ENCODE peak calls at places on chromosomes 12 and 14, in ten cellular contexts. O is upper lobe of left lung, R is IMR-90, K is body of pancreas, H is HepG2, F is HCT116, Y is K562, W is heart left ventricle, A is A549, D is gastrocnemius medialis. N is an unnamed sample.

GRCh38 chr14:59282366-59282765 is 93.9 kb downstream of the DAAM1 start:
- ATAC-seq in O (no peak), R (peak; percentile 40), K (no peak), H (no peak), F (no peak), Y (no peak), W (no peak), A (peak; percentile 22), D (no peak), N (peak; percentile 6)

GRCh38 chr14:22561661-22562579 is 27.1 kb downstream of the DAD1 start:
- ATAC-seq in O (peak; percentile 70), R (no peak), K (no peak), H (peak; percentile 24), F (no peak), Y (peak; percentile 65), W (peak; percentile 23), A (no peak), D (no peak), N (no peak)

GRCh38 chr12:126033746-126034145 is 968.5 kb downstream of the AACS start:
- ATAC-seq in O (no peak), R (no peak), K (no peak), H (peak; percentile 79), F (no peak), Y (no peak), W (no peak), A (no peak), D (no peak), N (no peak)

GRCh38 chr12:12804432-12804886 is 8.7 kb upstream of the DDX47 start:
- ATAC-seq in O (peak; percentile 47), R (peak; percentile 79), K (no peak), H (peak; percentile 58), F (peak; percentile 63), Y (no peak), W (no peak), A (peak; percentile 70), D (no peak), N (no peak)

GRCh38 chr12:88084210-88084609 is 55.0 kb upstream of the C12orf50 start:
- ATAC-seq in O (no peak), R (no peak), K (no peak), H (no peak), F (no peak), Y (no peak), W (no peak), A (no peak), D (no peak), N (no peak)

GRCh38 chr14:36820111-36820709 is 158.6 kb downstream of the PAX9 start:
- ATAC-seq in O (no peak), R (no peak), K (no peak), H (no peak), F (no peak), Y (no peak), W (no peak), A (no peak), D (no peak), N (no peak)

GRCh38 chr12:643478-644292 is 19.6 kb downstream of the NINJ2 start:
- ATAC-seq in O (no peak), R (no peak), K (no peak), H (no peak), F (no peak), Y (peak; percentile 10), W (no peak), A (no peak), D (no peak), N (peak; percentile 1)

GRCh38 chr14:51996148-51996746 is 6.9 kb downstream of the RTRAF start:
- ATAC-seq in O (no peak), R (peak; percentile 33), K (peak; percentile 42), H (no peak), F (no peak), Y (no peak), W (no peak), A (no peak), D (no peak), N (no peak)

GRCh38 chr12:14403293-14403692 is 37.8 kb downstream of the ATF7IP start:
- ATAC-seq in O (no peak), R (peak; percentile 52), K (peak; percentile 10), H (no peak), F (no peak), Y (peak; percentile 44), W (no peak), A (no peak), D (no peak), N (no peak)

GRCh38 chr12:30358113-30358512 is 337.6 kb downstream of the IPO8 start:
- ATAC-seq in O (no peak), R (no peak), K (no peak), H (no peak), F (no peak), Y (no peak), W (peak; percentile 87), A (no peak), D (no peak), N (peak; percentile 28)

GRCh38 chr12:14573118-14573517 is 5.4 kb upstream of the PLBD1 start:
- ATAC-seq in O (no peak), R (no peak), K (no peak), H (no peak), F (no peak), Y (no peak), W (peak; percentile 69), A (no peak), D (no peak), N (no peak)

GRCh38 chr12:105454688-105455087 is 124.2 kb downstream of the C12orf75 start:
- ATAC-seq in O (no peak), R (no peak), K (no peak), H (no peak), F (no peak), Y (no peak), W (no peak), A (no peak), D (no peak), N (no peak)

GRCh38 chr12:105451211-105451610 is 120.7 kb downstream of the C12orf75 start:
- ATAC-seq in O (no peak), R (peak; percentile 68), K (no peak), H (no peak), F (no peak), Y (no peak), W (no peak), A (no peak), D (peak; percentile 24), N (no peak)

GRCh38 chr12:105449406-105449805 is 118.9 kb downstream of the C12orf75 start:
- ATAC-seq in O (no peak), R (no peak), K (no peak), H (no peak), F (no peak), Y (no peak), W (no peak), A (no peak), D (no peak), N (no peak)

GRCh38 chr12:105453306-105453705 is 122.8 kb downstream of the C12orf75 start:
- ATAC-seq in O (no peak), R (no peak), K (no peak), H (no peak), F (no peak), Y (no peak), W (no peak), A (no peak), D (no peak), N (no peak)

GRCh38 chr12:105451798-105452197 is 121.3 kb downstream of the C12orf75 start:
- ATAC-seq in O (no peak), R (no peak), K (no peak), H (no peak), F (no peak), Y (no peak), W (no peak), A (no peak), D (peak; percentile 46), N (no peak)
- TF ChIP-seq POLR2A in O (no peak), R (no peak), K (no peak), H (no peak), F (no peak), Y (no peak), W (no peak), A (no peak), D (no peak), N (no peak)

GRCh38 chr14:70658899-70659298 is 17.2 kb downstream of the TTC9 start:
- ATAC-seq in O (no peak), R (no peak), K (no peak), H (no peak), F (no peak), Y (no peak), W (no peak), A (no peak), D (no peak), N (no peak)

GRCh38 chr14:70662080-70662479 is 20.4 kb downstream of the TTC9 start:
- ATAC-seq in O (no peak), R (no peak), K (no peak), H (no peak), F (no peak), Y (no peak), W (no peak), A (no peak), D (no peak), N (no peak)

GRCh38 chr14:70662816-70663215 is 21.1 kb downstream of the TTC9 start:
- ATAC-seq in O (no peak), R (no peak), K (no peak), H (no peak), F (no peak), Y (no peak), W (no peak), A (no peak), D (no peak), N (no peak)

GRCh38 chr14:70663707-70664179 is 22.0 kb downstream of the TTC9 start:
- ATAC-seq in O (no peak), R (peak; percentile 21), K (peak; percentile 44), H (no peak), F (no peak), Y (no peak), W (peak; percentile 67), A (no peak), D (peak; percentile 92), N (no peak)

GRCh38 chr14:70660967-70661871 is 19.5 kb downstream of the TTC9 start:
- ATAC-seq in O (no peak), R (no peak), K (no peak), H (no peak), F (no peak), Y (peak; percentile 45), W (no peak), A (no peak), D (no peak), N (no peak)
- H3K4me1 ChIP-seq in O (peaks cover 24% of the 10 kb centered on the region), R (peaks cover 1% of the 10 kb centered on the region), K (peaks cover 29% of the 10 kb centered on the region), H (no peaks in the 10 kb centered on the region), F (peaks cover 50% of the 10 kb centered on the region), Y (no peaks in the 10 kb centered on the region), W (peaks cover 14% of the 10 kb centered on the region), A (peaks cover 22% of the 10 kb centered on the region), D (peaks cover 40% of the 10 kb centered on the region), N (no peaks in the 10 kb centered on the region)

DNA sequence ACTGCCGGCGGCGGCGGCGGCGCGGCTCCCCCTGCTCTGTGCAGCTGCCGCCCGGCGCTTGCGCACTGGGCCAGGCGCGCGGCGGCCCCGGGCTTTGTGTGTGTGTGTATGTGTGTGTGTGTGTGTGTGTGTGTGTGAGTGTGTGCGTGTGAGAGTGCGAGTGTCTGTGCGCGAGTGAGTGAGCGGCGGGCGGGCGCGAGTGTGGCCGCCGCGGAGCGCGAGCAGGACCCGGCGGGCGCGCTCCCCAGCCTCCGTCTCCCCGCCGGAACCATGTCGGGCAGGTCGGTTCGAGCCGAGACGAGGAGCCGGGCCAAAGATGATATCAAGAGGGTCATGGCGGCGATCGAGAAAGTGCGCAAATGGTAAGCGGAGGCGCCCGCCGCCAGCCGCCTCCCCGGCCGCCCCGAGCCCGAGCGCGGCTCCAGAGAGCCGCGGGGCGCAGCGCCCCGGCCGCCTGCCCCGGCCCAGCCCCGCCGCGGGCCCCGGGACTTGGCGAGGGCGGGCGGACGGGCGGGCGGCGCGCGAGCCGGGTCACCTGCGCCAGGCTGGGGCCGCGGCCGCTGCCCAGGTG is at the start of gene BCL7A:
- ATAC-seq in O (peak; percentile 86), R (peak; percentile 81), K (peak; percentile 76), H (peak; percentile 38), F (peak; percentile 78), Y (peak; percentile 74), W (peak; percentile 73), A (peak; percentile 56), D (peak; percentile 59), N (peak; percentile 85)
- TF ChIP-seq POLR2A in O (peak; percentile 64), R (no peak), K (peak; percentile 79), H (peak; percentile 26), F (no peak), Y (peak; percentile 75), W (no peak), A (peak; percentile 63), D (peak; percentile 84), N (no peak)

GRCh38 chr12:65891219-65891618 is 66.9 kb downstream of the HMGA2 start:
- ATAC-seq in O (no peak), R (no peak), K (no peak), H (no peak), F (no peak), Y (no peak), W (no peak), A (peak; percentile 4), D (no peak), N (no peak)
- H3K4me1 ChIP-seq in O (peaks cover 13% of the 10 kb centered on the region), R (peaks cover 26% of the 10 kb centered on the region), K (peaks cover 18% of the 10 kb centered on the region), H (peaks cover 82% of the 10 kb centered on the region), F (peaks cover 98% of the 10 kb centered on the region), Y (no peaks in the 10 kb centered on the region), W (peaks cover 14% of the 10 kb centered on the region), A (peaks cover 47% of the 10 kb centered on the region), D (peaks cover 10% of the 10 kb centered on the region), N (peaks cover 7% of the 10 kb centered on the region)